ENCODE peak calls at places on chromosomes 16 and 17, in six cellular contexts. C is aorta; G is AG04449; S is A549; B is BJ; N is naive thymus-derived CD4-positive, alpha-beta T cell. K is an unnamed sample.

GRCh38 chr17:60134396-60135159 is 15.2 kb upstream of the CA4 start:
- DNase-seq in B (no peak), N (peak), S (no peak), G (no peak), C (peak), K (peak)

GRCh38 chr17:41549596-41550039 is 21.5 kb upstream of the KRT19 start:
- DNase-seq in G (no peak), B (no peak), N (no peak), S (no peak), C (no peak), K (no peak)

GRCh38 chr16:21150375-21151001 is at the start of gene DNAH3:
- DNase-seq in N (no peak), B (no peak), S (no peak), G (no peak), C (no peak), K (no peak)

GRCh38 chr17:60036796-60037677 is 41.7 kb downstream of the HEATR6 start:
- DNase-seq in N (peak), C (peak), G (no peak), B (peak), S (peak), K (peak)

GRCh38 chr17:81556175-81556691 is 4.1 kb upstream of the FAAP100 start:
- DNase-seq in B (no peak), N (no peak), S (no peak), C (no peak), G (no peak), K (no peak)

GRCh38 chr16:66099261-66099660 is 267.2 kb upstream of the CDH5 start:
- DNase-seq in C (no peak), B (no peak), S (no peak), G (no peak), N (no peak), K (no peak)

GRCh38 chr17:27423651-27424050 is 32.6 kb upstream of the KSR1 start:
- DNase-seq in S (no peak), G (no peak), B (no peak), C (no peak), N (no peak), K (no peak)

GRCh38 chr17:66715745-66716156 is 119.2 kb upstream of the CACNG5 start:
- DNase-seq in B (no peak), S (peak), N (no peak), C (no peak), G (peak), K (no peak)

GRCh38 chr17:42835732-42836131 is 2.5 kb downstream of the PSME3 start:
- DNase-seq in N (no peak), G (no peak), B (no peak), C (no peak), S (no peak), K (no peak)

GRCh38 chr16:64250866-64251265 is 871.0 kb downstream of the CDH11 start:
- DNase-seq in S (no peak), N (no peak), B (no peak), G (no peak), C (no peak), K (no peak)

GRCh38 chr17:78232774-78233173 is 1.3 kb downstream of the TMEM235 start:
- DNase-seq in B (no peak), G (no peak), C (no peak), S (no peak), N (no peak), K (no peak)

GRCh38 chr17:64019486-64020067 is 856 bp downstream of the ICAM2 start:
- DNase-seq in B (no peak), C (no peak), N (no peak), S (no peak), G (no peak), K (peak)

GRCh38 chr16:88778541-88779065 is 6.4 kb downstream of the PIEZO1 start:
- DNase-seq in G (no peak), C (no peak), N (no peak), S (no peak), B (no peak), K (no peak)

GRCh38 chr16:4706871-4707270 is 13.5 kb downstream of the NUDT16L1 start:
- DNase-seq in C (no peak), B (no peak), S (no peak), N (no peak), G (no peak), K (no peak)

GRCh38 chr17:12342609-12343248 is 322.1 kb downstream of the MAP2K4 start:
- DNase-seq in G (no peak), C (no peak), S (peak), B (no peak), N (no peak), K (no peak)

GRCh38 chr17:74303300-74303699 is 22.7 kb upstream of the KIF19 start:
- DNase-seq in B (no peak), C (no peak), N (no peak), S (no peak), G (no peak), K (no peak)

GRCh38 chr17:51397361-51398127 is 137.2 kb downstream of the UTP18 start:
- DNase-seq in N (no peak), B (no peak), C (no peak), S (peak), G (peak), K (no peak)

GRCh38 chr16:67539691-67540635 is 11.3 kb downstream of the RIPOR1 start:
- DNase-seq in G (no peak), N (no peak), S (no peak), B (no peak), C (no peak), K (no peak)

GRCh38 chr16:25859645-25860044 is 167.9 kb downstream of the HS3ST4 start:
- DNase-seq in C (no peak), N (no peak), S (no peak), G (no peak), B (no peak), K (no peak)

GRCh38 chr17:38768417-38768816 is 15.9 kb downstream of the PSMB3 start:
- DNase-seq in S (no peak), B (no peak), N (no peak), G (no peak), C (no peak), K (no peak)

GRCh38 chr16:86975445-86975844 is 341.7 kb downstream of the C16orf95 start:
- DNase-seq in G (peak), B (no peak), N (no peak), C (peak), S (peak), K (no peak)

GRCh38 chr17:73232587-73233373 is 28.9 kb downstream of the CPSF4L start:
- DNase-seq in C (peak), B (no peak), G (no peak), N (no peak), S (peak), K (peak)

GRCh38 chr17:17849863-17850373 is 13.1 kb upstream of the SREBF1 start:
- DNase-seq in S (no peak), B (no peak), N (peak), G (no peak), C (peak), K (no peak)

GRCh38 chr16:56894331-56894917 is 29.4 kb downstream of the SLC12A3 start:
- DNase-seq in B (no peak), C (no peak), S (no peak), N (no peak), G (no peak), K (no peak)

GRCh38 chr17:68161644-68162428 is 86.0 kb upstream of the AMZ2 start:
- DNase-seq in B (no peak), C (no peak), G (no peak), S (no peak), N (no peak), K (no peak)

GRCh38 chr16:546909-547770 is 13.1 kb upstream of the PRR35 start:
- DNase-seq in S (no peak), B (no peak), N (peak), G (no peak), C (peak), K (peak)

GRCh38 chr17:79114455-79115301 is 40.1 kb downstream of the ENGASE start:
- DNase-seq in S (no peak), B (no peak), C (no peak), N (no peak), G (no peak), K (peak)

GRCh38 chr16:51939371-51940005 is 607.5 kb downstream of the TOX3 start:
- DNase-seq in S (no peak), G (no peak), N (no peak), B (no peak), C (no peak), K (no peak)

GRCh38 chr17:78862073-78863023 is 21.7 kb upstream of the USP36 start:
- DNase-seq in S (peak), G (peak), N (no peak), B (peak), C (peak), K (peak)

GRCh38 chr17:19728114-19728495 is 11.7 kb upstream of the SLC47A2 start:
- DNase-seq in B (peak), G (peak), N (no peak), C (peak), S (no peak), K (peak)

GRCh38 chr16:13333336-13333735 is 431.9 kb downstream of the SHISA9 start:
- DNase-seq in N (no peak), G (no peak), B (no peak), C (no peak), S (no peak), K (no peak)

GRCh38 chr17:83203073-83203471 is 123.7 kb downstream of the METRNL start:
- DNase-seq in C (peak), G (peak), N (peak), B (peak), S (no peak), K (peak)

GRCh38 chr16:17803625-17804410 is 333.1 kb upstream of the XYLT1 start:
- DNase-seq in N (no peak), B (peak), S (no peak), C (no peak), G (peak), K (no peak)

GRCh38 chr17:48625502-48626201 is 506 bp downstream of the HOXB9 start:
- DNase-seq in G (no peak), S (peak), N (peak), B (no peak), C (no peak), K (no peak)

GRCh38 chr16:55370762-55371482 is 46.9 kb downstream of the IRX6 start:
- DNase-seq in C (peak), N (no peak), S (peak), G (no peak), B (no peak), K (peak)

GRCh38 chr16:1681032-1681431 is 3.0 kb downstream of the JPT2 start:
- DNase-seq in S (no peak), B (no peak), G (no peak), N (no peak), C (no peak), K (no peak)
- H3K4me3 ChIP-seq in S (no peak), B (no peak), G (no peak), N (no peak), C (no peak), K (no peak)

GRCh38 chr17:57892146-57892819 is 42.4 kb upstream of the MRPS23 start:
- DNase-seq in C (peak), S (peak), B (no peak), G (no peak), N (peak), K (peak)

GRCh38 chr17:57890857-57891232 is 41.0 kb upstream of the MRPS23 start:
- DNase-seq in B (no peak), G (no peak), N (no peak), C (no peak), S (no peak), K (no peak)

GRCh38 chr17:57894848-57895247 is 45.0 kb upstream of the MRPS23 start:
- DNase-seq in S (no peak), N (no peak), C (no peak), G (no peak), B (no peak), K (no peak)

GRCh38 chr17:57895382-57896060 is 45.7 kb upstream of the MRPS23 start:
- DNase-seq in G (no peak), C (no peak), B (no peak), S (no peak), N (no peak), K (peak)

GRCh38 chr17:57892820-57893595 is 43.2 kb upstream of the MRPS23 start:
- DNase-seq in B (peak), G (peak), S (peak), N (no peak), C (peak), K (peak)
- H3K4me3 ChIP-seq in B (no peak), G (peak), S (peak), N (no peak), C (no peak), K (peak)

DNA sequence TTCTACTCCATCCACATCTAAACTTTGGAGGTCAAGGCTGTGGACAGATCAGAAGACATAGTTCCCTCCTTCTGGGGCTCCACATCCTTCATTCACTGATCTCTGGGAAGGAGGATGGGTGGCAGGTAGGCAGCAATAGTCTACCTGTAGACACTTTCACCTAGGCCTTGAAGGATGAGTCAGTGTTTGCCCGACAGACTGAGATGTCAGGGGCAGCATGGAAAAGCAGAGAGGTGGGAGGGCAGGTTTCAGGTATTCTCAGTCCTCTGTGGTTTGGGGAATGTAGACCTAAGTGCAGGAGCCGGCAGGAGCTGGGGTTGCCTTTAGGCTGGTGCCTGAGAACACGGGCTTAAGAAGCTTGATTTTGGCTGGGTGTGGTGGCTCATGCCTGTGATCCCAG is 171.9 kb upstream of the ZNF267 start:
- DNase-seq in C (no peak), S (no peak), B (no peak), G (no peak), N (no peak), K (no peak)
- H3K4me3 ChIP-seq in C (no peak), S (no peak), B (no peak), G (no peak), N (peak), K (no peak)

DNA sequence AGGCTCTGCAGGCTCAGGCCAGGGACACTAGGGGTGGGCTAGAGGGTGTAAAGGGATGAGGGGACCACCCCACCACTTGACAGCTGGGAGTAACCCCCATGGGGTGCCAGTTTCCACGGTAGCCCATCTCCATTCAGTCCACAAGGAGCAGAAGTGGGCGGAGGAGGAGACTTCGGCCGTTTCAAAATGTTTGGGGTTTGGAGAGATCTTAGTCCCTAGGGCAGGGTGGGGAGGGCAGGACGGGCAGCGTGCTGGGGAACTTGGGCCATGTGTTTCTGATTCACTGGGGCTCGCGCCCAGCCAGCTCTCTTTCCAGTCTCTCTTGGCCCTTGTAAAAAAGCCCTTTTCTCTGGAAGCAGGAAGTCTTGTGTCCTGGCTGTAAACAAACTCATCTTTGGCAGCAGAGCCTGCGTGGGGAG is 8.3 kb downstream of the CYGB start:
- DNase-seq in B (peak), N (no peak), G (no peak), S (no peak), C (peak), K (peak)
- H3K4me3 ChIP-seq in B (no peak), N (no peak), G (no peak), S (no peak), C (no peak), K (no peak)

GRCh38 chr16:50666658-50667496 is 14.2 kb downstream of the SNX20 start:
- DNase-seq in B (no peak), G (no peak), N (peak), C (no peak), S (no peak), K (no peak)
- H3K4me3 ChIP-seq in B (no peak), G (no peak), N (peak), C (no peak), S (no peak), K (no peak)

GRCh38 chr16:22813946-22814325 is at the start of gene HS3ST2:
- DNase-seq in G (no peak), B (no peak), S (no peak), N (no peak), C (peak), K (peak)
- H3K4me3 ChIP-seq in G (peak), B (no peak), S (no peak), N (no peak), C (peak), K (peak)

DNA sequence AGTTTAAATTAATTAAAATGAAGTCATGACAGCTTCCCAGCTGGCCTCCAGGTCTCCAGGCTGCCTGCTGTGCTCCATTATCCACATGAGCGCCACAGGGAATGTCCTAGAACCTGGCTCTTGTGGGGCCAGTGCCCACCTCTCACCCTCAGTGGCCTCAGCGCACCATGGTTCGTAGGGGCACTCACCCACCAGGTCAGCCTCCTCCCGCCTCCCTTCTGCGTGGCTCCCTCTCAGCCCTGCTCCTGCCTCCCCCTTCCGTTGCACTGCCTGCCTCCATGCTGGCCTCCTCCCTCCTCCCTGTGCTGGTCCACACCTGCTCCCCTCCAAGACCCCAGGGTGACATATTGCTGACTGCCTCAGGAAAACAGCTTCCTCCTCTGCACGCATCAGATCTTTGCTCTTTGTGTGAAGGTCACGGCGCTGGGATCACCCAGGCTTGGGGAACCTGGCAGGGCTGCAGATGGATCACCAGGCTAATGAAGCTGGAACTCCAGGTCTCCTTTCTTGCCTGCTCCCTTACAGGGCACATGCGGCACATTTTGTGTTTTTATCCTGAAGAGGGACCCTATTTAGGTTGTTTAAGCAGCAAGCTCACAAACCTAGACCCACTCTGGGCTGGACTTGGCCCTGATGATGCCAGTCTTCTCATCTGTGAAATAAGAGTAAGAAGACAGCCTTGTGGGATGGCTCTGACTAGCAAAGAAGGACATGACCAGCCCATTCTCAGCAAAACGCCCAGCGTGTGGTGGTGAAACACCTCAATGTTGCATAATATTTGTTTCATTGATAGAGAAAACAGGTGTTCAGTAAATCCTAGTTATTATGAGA is 47.9 kb downstream of the IRF8 start:
- DNase-seq in B (no peak), G (no peak), N (no peak), C (no peak), S (no peak), K (no peak)
- H3K4me3 ChIP-seq in B (no peak), G (no peak), N (peak), C (no peak), S (no peak), K (no peak)

DNA sequence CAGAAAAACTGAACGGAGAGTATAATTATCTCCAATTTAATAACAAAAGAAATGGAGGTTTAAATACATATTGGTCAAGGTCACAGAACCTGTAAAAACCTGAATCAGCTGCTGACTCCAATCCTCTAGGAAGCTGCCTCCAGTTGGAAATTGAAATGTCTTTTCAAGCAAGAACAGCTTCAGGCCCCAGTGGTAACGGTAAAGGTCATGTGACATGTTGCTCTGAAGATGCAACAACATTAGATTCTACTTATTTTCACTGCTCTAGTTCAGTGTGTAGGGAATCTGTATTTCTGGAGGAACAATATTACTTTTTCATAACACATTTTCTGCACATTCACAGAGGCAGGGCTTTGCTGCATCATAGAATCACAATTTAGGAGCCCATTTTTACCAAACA is 58.8 kb downstream of the TBX4 start:
- DNase-seq in G (no peak), N (no peak), S (no peak), C (no peak), B (no peak), K (no peak)
- H3K4me3 ChIP-seq in G (no peak), N (no peak), S (no peak), C (no peak), B (no peak), K (no peak)

GRCh38 chr17:40325156-40326013 is 16.4 kb downstream of the RARA start:
- DNase-seq in B (no peak), N (no peak), S (no peak), C (peak), G (no peak), K (no peak)
- H3K4me3 ChIP-seq in B (no peak), N (peak), S (no peak), C (no peak), G (no peak), K (no peak)